ENCODE peak calls at places on chromosomes 7 and 10, in four cellular contexts. One of them, this sample, is unnamed.

GRCh38 chr7:82405291-82405690 is 38.3 kb downstream of the CACNA2D1 start:
- DNase-seq in K562: no peak
- DNase-seq in GM12878: no peak
- DNase-seq in GM12891: no peak
- DNase-seq in this sample: no peak

GRCh38 chr10:101569838-101570763 is 18.0 kb downstream of the POLL start:
- DNase-seq in K562: peak
- DNase-seq in GM12891: peak
- DNase-seq in GM12878: peak
- DNase-seq in this sample: peak

GRCh38 chr7:6198687-6199595 is 73.5 kb downstream of the CYTH3 start:
- DNase-seq in K562: no peak
- DNase-seq in GM12878: no peak
- DNase-seq in GM12891: no peak
- DNase-seq in this sample: no peak

GRCh38 chr10:132615346-132616169 is 78.0 kb downstream of the INPP5A start:
- DNase-seq in K562: no peak
- DNase-seq in GM12878: no peak
- DNase-seq in GM12891: no peak
- DNase-seq in this sample: no peak

GRCh38 chr7:118627467-118627866 is 403.0 kb downstream of the ANKRD7 start:
- DNase-seq in K562: no peak
- DNase-seq in GM12891: no peak
- DNase-seq in GM12878: no peak
- DNase-seq in this sample: no peak

GRCh38 chr7:37284805-37285211 is 163.9 kb downstream of the ELMO1 start:
- DNase-seq in GM12891: peak
- DNase-seq in K562: peak
- DNase-seq in GM12878: peak
- DNase-seq in this sample: no peak

GRCh38 chr7:128883622-128884549 is 21.2 kb downstream of the ATP6V1F start:
- DNase-seq in K562: peak
- DNase-seq in GM12878: peak
- DNase-seq in GM12891: peak
- DNase-seq in this sample: peak

GRCh38 chr10:53314856-53315255 is 542.3 kb upstream of the MBL2 start:
- DNase-seq in GM12891: no peak
- DNase-seq in K562: no peak
- DNase-seq in GM12878: no peak
- DNase-seq in this sample: no peak

GRCh38 chr7:2032030-2032875 is 200.5 kb downstream of the MAD1L1 start:
- DNase-seq in GM12891: no peak
- DNase-seq in K562: no peak
- DNase-seq in GM12878: no peak
- DNase-seq in this sample: no peak
- TF ChIP-seq SPI1 in GM12891: no peak
- TF ChIP-seq SPI1 in K562: no peak
- TF ChIP-seq SPI1 in GM12878: no peak
- TF ChIP-seq SPI1 in this sample: no peak

DNA sequence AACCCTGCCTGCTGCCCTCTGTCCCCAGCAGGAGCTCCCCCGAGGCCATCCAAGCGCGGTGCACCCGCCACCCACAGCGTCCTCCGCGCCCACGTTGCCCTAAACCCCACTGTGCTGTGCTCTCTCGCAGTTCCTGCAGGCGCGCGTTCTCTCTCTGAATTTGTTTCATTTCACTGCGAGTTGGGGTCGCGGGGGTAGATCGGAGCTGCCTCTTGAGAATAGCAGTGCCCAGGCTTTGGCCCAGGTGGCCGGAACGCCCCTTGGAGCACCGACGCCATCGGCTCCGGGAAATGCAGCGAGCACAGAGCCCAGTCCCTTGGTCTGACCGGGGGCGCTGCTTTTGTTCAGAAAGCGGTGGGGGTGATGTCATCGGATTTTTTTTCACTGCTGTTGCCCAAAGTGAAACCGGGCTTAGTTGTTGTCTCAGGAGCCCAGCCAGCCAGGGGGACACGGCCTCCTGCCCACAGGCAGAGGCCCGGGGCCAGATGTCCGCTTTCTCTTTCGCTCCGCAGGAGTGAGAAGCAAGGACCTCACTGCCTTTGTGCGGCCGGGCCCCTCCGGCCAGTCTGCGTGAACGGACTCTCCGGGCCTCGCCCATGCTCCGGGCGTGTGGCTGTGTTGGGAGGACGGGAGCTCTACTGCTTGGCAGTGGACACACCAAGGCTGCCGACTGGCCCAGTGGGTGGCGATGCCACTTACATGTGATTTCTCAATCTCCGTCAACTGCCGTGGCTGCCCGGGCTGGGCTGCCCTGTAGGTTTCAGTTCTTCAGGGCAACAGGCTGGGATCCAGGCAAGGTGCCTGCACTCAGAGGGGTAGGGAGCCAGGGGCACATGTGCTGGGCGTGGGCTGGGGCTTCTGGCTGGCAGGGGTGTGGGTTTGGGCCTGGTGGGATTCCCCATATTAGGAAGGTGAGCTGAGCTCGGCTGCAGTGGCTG is 43.2 kb downstream of the FOXK1 start:
- DNase-seq in GM12891: peak
- DNase-seq in GM12878: no peak
- DNase-seq in K562: no peak
- DNase-seq in this sample: no peak
- TF ChIP-seq SPI1 in GM12891: no peak
- TF ChIP-seq SPI1 in GM12878: no peak
- TF ChIP-seq SPI1 in K562: no peak
- TF ChIP-seq SPI1 in this sample: no peak

GRCh38 chr7:76020031-76020714 is 25.8 kb upstream of the TMEM120A start:
- DNase-seq in GM12878: peak
- DNase-seq in K562: peak
- DNase-seq in GM12891: peak
- DNase-seq in this sample: peak

GRCh38 chr7:76011437-76011836 is 17.0 kb upstream of the TMEM120A start:
- DNase-seq in GM12891: no peak
- DNase-seq in K562: no peak
- DNase-seq in GM12878: no peak
- DNase-seq in this sample: no peak

GRCh38 chr7:76022026-76022780 is 25.6 kb downstream of the STYXL1 start:
- DNase-seq in K562: no peak
- DNase-seq in GM12878: no peak
- DNase-seq in GM12891: no peak
- DNase-seq in this sample: no peak

DNA sequence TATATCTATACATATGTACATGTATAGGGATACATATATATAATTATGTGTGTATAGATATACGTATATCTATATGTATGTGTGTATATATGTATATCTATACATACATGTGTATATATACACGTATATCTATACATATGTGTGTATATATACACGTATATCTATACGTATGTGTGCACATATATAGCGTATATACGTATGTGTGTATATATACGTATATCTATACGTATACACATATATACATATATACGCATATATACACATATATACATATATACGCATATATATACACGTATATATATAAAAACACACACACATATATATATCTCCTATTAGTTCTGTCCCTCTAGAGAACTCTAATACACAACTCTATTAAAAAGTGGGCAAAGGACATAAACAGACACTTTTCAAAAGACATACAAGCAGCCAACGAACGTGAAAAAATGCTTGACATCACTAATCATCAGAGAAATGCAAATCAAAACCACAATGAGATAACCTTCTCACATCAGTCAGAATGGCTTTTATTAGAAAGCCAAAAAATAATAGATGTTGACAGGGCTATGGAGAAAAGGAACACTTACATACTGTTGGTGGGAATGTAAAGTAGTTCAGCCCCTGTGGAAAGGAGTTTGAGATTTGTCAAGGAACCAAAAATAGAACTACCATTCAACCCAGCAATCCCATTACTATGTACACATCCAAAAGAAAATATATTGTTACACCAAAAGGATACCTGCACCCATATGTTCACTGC is 22.0 kb upstream of the TMEM120A start:
- DNase-seq in K562: no peak
- DNase-seq in GM12891: no peak
- DNase-seq in GM12878: no peak
- DNase-seq in this sample: no peak
- TF ChIP-seq SPI1 in K562: no peak
- TF ChIP-seq SPI1 in GM12891: no peak
- TF ChIP-seq SPI1 in GM12878: no peak
- TF ChIP-seq SPI1 in this sample: no peak

DNA sequence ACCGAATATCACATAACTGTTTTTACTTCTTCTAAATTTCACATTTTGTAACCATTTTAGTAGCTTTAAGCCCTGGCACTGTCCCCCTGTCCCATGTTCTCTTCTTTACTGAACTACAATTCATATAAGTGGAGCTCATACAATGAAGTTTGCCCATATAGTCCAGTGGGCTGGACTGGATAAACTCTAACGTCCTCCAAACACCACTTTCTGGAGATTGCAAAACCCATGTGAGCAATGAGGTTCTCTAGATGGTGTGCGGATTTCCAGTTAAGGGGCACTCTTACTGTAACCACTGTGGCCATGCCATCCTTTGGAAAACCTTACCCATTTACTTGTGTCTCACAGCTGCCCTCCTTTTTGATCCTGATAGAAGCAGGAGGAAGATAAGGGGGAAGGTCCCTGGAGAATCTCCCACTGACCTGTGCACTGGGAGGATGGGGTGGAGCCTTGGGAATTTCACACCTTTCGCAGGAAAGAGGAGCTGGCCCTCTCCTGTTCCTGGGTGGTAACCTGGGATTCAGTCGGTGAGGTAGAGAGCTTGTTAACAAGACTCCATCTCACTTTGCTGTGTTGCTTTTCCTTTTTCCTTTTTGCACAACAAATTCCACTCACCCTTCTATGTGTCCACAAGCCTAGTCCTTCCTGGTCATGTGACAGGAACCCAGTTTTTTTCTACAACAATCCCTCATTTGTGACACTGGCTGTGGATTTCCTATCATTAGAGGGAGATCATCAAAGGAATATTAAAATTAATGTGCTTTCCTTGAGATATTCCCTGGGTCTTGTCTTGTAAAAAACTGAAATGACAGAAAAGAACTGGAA is 120.7 kb downstream of the ARID5B start:
- DNase-seq in K562: no peak
- DNase-seq in GM12891: no peak
- DNase-seq in GM12878: no peak
- DNase-seq in this sample: no peak
- TF ChIP-seq SPI1 in K562: no peak
- TF ChIP-seq SPI1 in GM12891: no peak
- TF ChIP-seq SPI1 in GM12878: no peak
- TF ChIP-seq SPI1 in this sample: no peak

DNA sequence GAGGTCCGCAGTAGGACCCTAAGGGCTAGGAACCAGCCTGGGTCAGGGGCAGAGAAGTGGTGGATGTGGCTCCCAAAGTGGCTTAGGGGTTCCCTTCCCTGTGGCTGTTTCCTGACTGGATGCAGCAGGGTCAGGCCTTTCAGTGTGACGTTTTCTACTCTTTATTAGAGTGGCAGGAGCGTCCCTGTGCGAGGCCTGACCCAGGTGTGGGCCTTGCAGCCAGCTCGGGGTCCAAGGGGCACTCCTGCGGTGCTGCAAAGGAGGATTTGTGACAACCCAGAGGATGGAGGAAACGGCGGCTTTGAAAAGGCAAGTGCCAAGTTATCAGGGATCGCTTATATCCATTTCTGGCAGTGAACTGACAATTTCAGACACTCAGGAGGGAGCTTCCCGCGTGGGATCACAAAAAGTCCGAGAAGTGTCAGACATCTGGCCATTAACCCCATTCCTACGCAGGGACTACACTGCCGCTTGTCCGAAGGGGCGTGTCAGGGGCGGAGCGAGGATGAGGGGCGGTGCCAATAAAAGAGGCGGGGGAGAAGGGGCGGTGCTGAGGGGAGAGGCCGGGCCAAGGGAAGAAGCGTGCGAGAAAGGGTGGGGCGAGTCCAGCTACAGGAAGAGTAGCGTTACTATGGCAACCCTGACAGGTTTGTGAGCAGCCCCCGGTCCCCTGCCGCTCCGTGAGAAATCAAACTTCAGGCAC is 98.8 kb upstream of the ZNF722 start:
- DNase-seq in GM12878: no peak
- DNase-seq in GM12891: no peak
- DNase-seq in K562: peak
- DNase-seq in this sample: peak
- TF ChIP-seq SPI1 in GM12878: no peak
- TF ChIP-seq SPI1 in GM12891: no peak
- TF ChIP-seq SPI1 in K562: no peak
- TF ChIP-seq SPI1 in this sample: no peak

DNA sequence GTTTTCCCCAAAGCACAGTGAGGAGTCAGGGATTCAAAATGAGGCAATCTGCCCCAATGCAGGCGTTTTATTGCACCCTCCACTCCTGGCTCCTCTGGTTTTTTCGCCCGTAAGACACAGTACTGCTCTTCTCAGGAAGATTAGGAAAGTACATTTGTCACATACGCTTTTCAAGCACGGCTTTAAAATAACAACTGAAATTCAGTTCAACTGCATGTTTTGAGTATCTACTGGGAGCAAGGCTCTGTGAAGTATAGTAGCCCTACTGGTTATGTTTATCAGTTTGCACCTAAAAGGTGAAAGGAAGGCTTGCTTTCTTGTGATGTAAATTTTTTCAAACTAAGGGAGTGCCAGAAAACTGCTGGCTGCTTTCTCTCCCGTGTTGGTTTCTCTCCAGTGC is 1.9 kb upstream of the SGMS1 start:
- DNase-seq in GM12891: no peak
- DNase-seq in GM12878: no peak
- DNase-seq in K562: peak
- DNase-seq in this sample: no peak
- TF ChIP-seq SPI1 in GM12891: no peak
- TF ChIP-seq SPI1 in GM12878: no peak
- TF ChIP-seq SPI1 in K562: peak
- TF ChIP-seq SPI1 in this sample: no peak